ENCODE peak calls at places on chromosomes 6 and 20, in seven cellular contexts. I is stimulated activated CD8-positive, alpha-beta memory T cell treated with anti-CD3 and anti-CD28 coated beads, Interleukin-2, amount 100 ng/mL, for 1 hour; X is SK-N-SH; W is effector memory CD4-positive, alpha-beta T cell; O is GM23248; Z is Caki2; S is hippocampal formation. V is an unnamed sample.

GRCh38 chr6:17932362-17932852 is 55.0 kb downstream of the KIF13A start:
- DNase-seq in O (peak), W (no peak), S (no peak), I (no peak), X (no peak), Z (no peak), V (peak)

GRCh38 chr6:56416247-56416646 is 168.9 kb upstream of the COL21A1 start:
- DNase-seq in I (no peak), O (peak), Z (no peak), S (no peak), X (no peak), W (no peak), V (no peak)

GRCh38 chr20:57835462-57836455 is 125.9 kb upstream of the PMEPA1 start:
- DNase-seq in O (no peak), S (no peak), X (no peak), W (no peak), Z (no peak), I (no peak), V (no peak)

GRCh38 chr6:168942646-168943045 is 311.0 kb downstream of the THBS2 start:
- DNase-seq in Z (no peak), W (no peak), S (no peak), I (no peak), O (no peak), X (no peak), V (no peak)

GRCh38 chr20:34155864-34156263 is 43.8 kb upstream of the EIF2S2 start:
- DNase-seq in W (no peak), X (no peak), I (no peak), S (no peak), Z (no peak), O (no peak), V (no peak)

GRCh38 chr6:4370066-4370465 is 234.7 kb upstream of the ECI2 start:
- DNase-seq in Z (peak), W (no peak), O (peak), S (no peak), X (no peak), I (no peak), V (no peak)

GRCh38 chr20:49292010-49292409 is 14.2 kb upstream of the ZNFX1 start:
- DNase-seq in Z (no peak), W (no peak), O (no peak), I (no peak), X (no peak), S (no peak), V (no peak)

GRCh38 chr6:148580442-148580841 is 166.4 kb upstream of the UST start:
- DNase-seq in W (no peak), I (no peak), Z (no peak), S (no peak), O (no peak), X (no peak), V (no peak)

GRCh38 chr6:11467364-11467763 is 70.2 kb upstream of the TMEM170B start:
- DNase-seq in I (no peak), O (no peak), W (no peak), X (no peak), S (no peak), Z (no peak), V (no peak)

GRCh38 chr6:158414900-158415299 is 102.6 kb downstream of the TULP4 start:
- DNase-seq in I (no peak), W (no peak), Z (peak), X (no peak), S (no peak), O (peak), V (no peak)

GRCh38 chr20:61119263-61119662 is 132.8 kb upstream of the CDH4 start:
- DNase-seq in O (no peak), S (no peak), Z (no peak), X (no peak), W (no peak), I (no peak), V (no peak)

GRCh38 chr6:165886169-165886568 is 223.1 kb upstream of the PDE10A start:
- DNase-seq in O (no peak), W (no peak), S (no peak), X (no peak), Z (no peak), I (no peak), V (no peak)

GRCh38 chr6:136127856-136128255 is 122.3 kb downstream of the MTFR2 start:
- DNase-seq in I (no peak), Z (peak), W (no peak), O (no peak), S (no peak), X (no peak), V (no peak)

GRCh38 chr6:106413016-106413415 is 52.5 kb downstream of the CRYBG1 start:
- DNase-seq in I (no peak), X (no peak), O (no peak), Z (no peak), S (no peak), W (no peak), V (no peak)

GRCh38 chr6:16154904-16155303 is 26.0 kb downstream of the MYLIP start:
- DNase-seq in W (no peak), X (no peak), O (peak), S (no peak), I (no peak), Z (no peak), V (no peak)

GRCh38 chr6:111810321-111811235 is 62.7 kb downstream of the FYN start:
- DNase-seq in I (no peak), S (no peak), O (no peak), W (no peak), Z (no peak), X (no peak), V (no peak)

GRCh38 chr20:17612287-17612974 is 42.6 kb downstream of the DSTN start:
- DNase-seq in O (peak), S (no peak), X (peak), Z (no peak), I (no peak), W (no peak), V (no peak)

V was measured in OCI-M1.